ENCODE peak calls at places on chromosomes 1 and 21, in seven cellular contexts. C is lung, F is AG10803, X is brain microvascular endothelial cell, R is IMR-90, G is lower lobe of right lung, P is fibroblast of lung. T is an unnamed sample.

GRCh38 chr1:238377280-238377919 is 486.7 kb upstream of the ZP4 start:
- DNase-seq in C (no peak), F (no peak), X (no peak), R (no peak), G (no peak), P (no peak), T (no peak)

GRCh38 chr1:25515033-25515432 is 28.4 kb upstream of the LDLRAP1 start:
- DNase-seq in C (no peak), F (no peak), X (no peak), R (no peak), G (no peak), P (no peak), T (no peak)

GRCh38 chr1:221878134-221878533 is 136.2 kb upstream of the DUSP10 start:
- DNase-seq in C (no peak), F (peak; percentile 5), X (no peak), R (peak; percentile 35), G (no peak), P (peak; percentile 29), T (peak; percentile 29)

GRCh38 chr1:12546771-12547585 is 71.0 kb downstream of the DHRS3 start:
- DNase-seq in C (no peak), F (peak; percentile 50), X (no peak), R (no peak), G (peak; percentile 21), P (no peak), T (peak; percentile 29)

GRCh38 chr1:151513626-151514101 is 2.5 kb downstream of the CGN start:
- DNase-seq in C (peak; percentile 82), F (no peak), X (no peak), R (peak; percentile 22), G (peak; percentile 73), P (no peak), T (peak; percentile 19)

GRCh38 chr1:150151291-150152181 is 1.8 kb downstream of the PLEKHO1 start:
- DNase-seq in C (no peak), F (peak; percentile 43), X (no peak), R (no peak), G (no peak), P (no peak), T (peak; percentile 58)

GRCh38 chr1:24925082-24925779 is 4.8 kb downstream of the RUNX3 start:
- DNase-seq in C (no peak), F (no peak), X (no peak), R (no peak), G (no peak), P (no peak), T (no peak)

GRCh38 chr1:79859212-79859948 is 852.9 kb upstream of the ADGRL4 start:
- DNase-seq in C (no peak), F (peak; percentile 91), X (peak; percentile 32), R (peak; percentile 76), G (no peak), P (peak; percentile 83), T (peak; percentile 87)

GRCh38 chr1:177448652-177449351 is 278.0 kb downstream of the BRINP2 start:
- DNase-seq in C (no peak), F (peak; percentile 11), X (no peak), R (no peak), G (no peak), P (peak; percentile 42), T (peak; percentile 86)

GRCh38 chr1:9927259-9927658 is 15.9 kb downstream of the LZIC start:
- DNase-seq in C (no peak), F (no peak), X (no peak), R (no peak), G (no peak), P (no peak), T (no peak)

GRCh38 chr1:234770031-234770795 is 160.2 kb upstream of the IRF2BP2 start:
- DNase-seq in C (no peak), F (no peak), X (no peak), R (no peak), G (no peak), P (no peak), T (no peak)

GRCh38 chr1:82227696-82228095 is 427.0 kb downstream of the ADGRL2 start:
- DNase-seq in C (no peak), F (peak; percentile 8), X (peak; percentile 21), R (no peak), G (no peak), P (peak; percentile 38), T (peak; percentile 51)

GRCh38 chr1:205976708-205977107 is 26.5 kb downstream of the RAB7B start:
- DNase-seq in C (no peak), F (peak; percentile 67), X (peak; percentile 48), R (peak; percentile 81), G (no peak), P (peak; percentile 70), T (peak; percentile 72)

GRCh38 chr1:209742409-209743144 is 13.3 kb upstream of the TRAF3IP3 start:
- DNase-seq in C (no peak), F (peak; percentile 58), X (peak; percentile 72), R (peak; percentile 74), G (no peak), P (peak; percentile 28), T (peak; percentile 88)

DNA sequence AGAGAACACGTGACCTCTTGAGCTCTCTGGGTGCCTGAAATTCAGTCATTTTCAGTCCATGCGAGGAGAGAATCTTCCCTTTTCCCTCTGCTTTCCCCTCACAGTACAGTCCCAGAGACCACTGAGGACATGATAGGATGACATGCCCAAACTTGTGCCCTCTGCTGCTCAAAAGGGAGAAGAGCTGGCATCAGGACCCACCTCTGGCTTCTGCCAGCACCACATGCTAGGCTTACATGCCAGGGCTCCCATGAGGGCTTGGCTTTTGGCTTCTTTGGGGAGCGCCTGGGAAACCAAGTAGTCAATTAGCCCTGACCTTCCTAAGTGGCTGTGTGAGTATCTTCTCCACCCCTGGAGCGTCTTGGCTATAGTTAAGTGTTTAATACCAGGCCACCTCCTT is 13.8 kb upstream of the KCNQ4 start:
- DNase-seq in C (no peak), F (no peak), X (no peak), R (no peak), G (no peak), P (no peak), T (no peak)
- H3K4me3 ChIP-seq in C (no peak overlapping the region), F (no peak overlapping the region), X (no peak overlapping the region), R (no peak overlapping the region), G (no peak overlapping the region), P (no peak overlapping the region), T (no peak overlapping the region)

GRCh38 chr21:43317254-43317748 is 109.6 kb downstream of the SIK1 start:
- DNase-seq in C (no peak), F (no peak), X (no peak), R (no peak), G (no peak), P (no peak), T (no peak)

GRCh38 chr21:43316156-43316845 is 110.6 kb downstream of the SIK1 start:
- DNase-seq in C (no peak), F (no peak), X (no peak), R (no peak), G (no peak), P (no peak), T (no peak)

GRCh38 chr21:43313221-43313938 is 113.6 kb downstream of the SIK1 start:
- DNase-seq in C (no peak), F (no peak), X (no peak), R (no peak), G (no peak), P (no peak), T (no peak)

GRCh38 chr21:43313939-43314405 is 113.0 kb downstream of the SIK1 start:
- DNase-seq in C (no peak), F (no peak), X (no peak), R (no peak), G (no peak), P (no peak), T (no peak)

GRCh38 chr21:43315244-43316137 is 111.4 kb downstream of the SIK1 start:
- DNase-seq in C (no peak), F (no peak), X (no peak), R (no peak), G (no peak), P (no peak), T (no peak)
- TF ChIP-seq CTCF in C (no peak), F (peak; percentile 29), X (peak; percentile 34), R (no peak), G (no peak), P (no peak), T (peak; percentile 6)

DNA sequence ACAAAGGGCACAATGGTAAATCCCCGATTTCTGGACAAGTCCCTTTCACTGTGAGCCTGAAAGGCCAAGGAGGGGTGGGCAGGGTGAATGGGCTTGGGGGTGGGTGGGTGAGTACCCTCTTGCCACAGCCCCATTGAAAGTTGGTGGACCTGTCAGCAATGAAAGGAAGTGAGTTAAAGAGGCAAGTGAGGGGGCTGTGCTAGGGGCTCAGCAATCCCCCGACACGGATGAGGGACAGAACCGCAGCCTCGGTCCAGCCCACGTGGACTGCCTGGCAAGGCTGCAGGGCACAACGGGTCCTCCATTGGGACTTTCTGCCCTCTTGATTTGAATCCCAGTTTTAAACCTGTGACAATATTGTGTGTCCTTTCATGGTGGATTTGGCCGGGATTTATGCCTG is 255.3 kb downstream of the FOXD2 start:
- DNase-seq in C (peak; percentile 1), F (no peak), X (no peak), R (no peak), G (no peak), P (no peak), T (no peak)
- H3K4me3 ChIP-seq in C (no peak overlapping the region), F (no peak overlapping the region), X (no peak overlapping the region), R (no peak overlapping the region), G (no peak overlapping the region), P (no peak overlapping the region), T (no peak overlapping the region)

GRCh38 chr1:32361674-32362473 is 411 bp downstream of the FAM229A start:
- DNase-seq in C (peak; percentile 51), F (no peak), X (peak; percentile 20), R (no peak), G (peak; percentile 57), P (peak; percentile 46), T (peak; percentile 34)
- TF ChIP-seq CTCF in C (peak; percentile 20), F (peak; percentile 18), X (peak; percentile 23), R (no peak), G (peak; percentile 49), P (peak; percentile 30), T (peak; percentile 12)

T was measured in fibroblast of mammary gland.